ENCODE peak calls at places on chromosomes 16 and 17, in seven cellular contexts. One of them, this sample, is unnamed.
A peak's percentile ranks its signal among the peaks of the same experiment; 100 is the strongest.

GRCh38 chr17:81277421-81277820 is 17.7 kb downstream of the SLC38A10 start:
- DNase-seq in pancreas: peak; percentile 67
- DNase-seq in PC-9: no peak
- DNase-seq in lung: peak; percentile 48
- DNase-seq in WERI-Rb-1: no peak
- DNase-seq in A549: no peak
- DNase-seq in esophagus squamous epithelium: no peak
- DNase-seq in this sample: no peak

GRCh38 chr17:33892677-33893076 is 362.4 kb upstream of the CCL2 start:
- DNase-seq in pancreas: no peak
- DNase-seq in PC-9: no peak
- DNase-seq in lung: no peak
- DNase-seq in WERI-Rb-1: no peak
- DNase-seq in A549: no peak
- DNase-seq in esophagus squamous epithelium: no peak
- DNase-seq in this sample: no peak

GRCh38 chr16:80198265-80198994 is 342.4 kb upstream of the DYNLRB2 start:
- DNase-seq in pancreas: no peak
- DNase-seq in PC-9: no peak
- DNase-seq in lung: no peak
- DNase-seq in WERI-Rb-1: no peak
- DNase-seq in A549: no peak
- DNase-seq in esophagus squamous epithelium: no peak
- DNase-seq in this sample: no peak

GRCh38 chr17:20059728-20060188 is 50.6 kb downstream of the SPECC1 start:
- DNase-seq in pancreas: no peak
- DNase-seq in PC-9: peak; percentile 87
- DNase-seq in lung: no peak
- DNase-seq in WERI-Rb-1: no peak
- DNase-seq in A549: peak; percentile 52
- DNase-seq in esophagus squamous epithelium: no peak
- DNase-seq in this sample: no peak

GRCh38 chr16:1051446-1051845 is 21.1 kb upstream of the SSTR5 start:
- DNase-seq in pancreas: no peak
- DNase-seq in PC-9: no peak
- DNase-seq in lung: no peak
- DNase-seq in WERI-Rb-1: no peak
- DNase-seq in A549: no peak
- DNase-seq in esophagus squamous epithelium: no peak
- DNase-seq in this sample: no peak

GRCh38 chr17:12691173-12691572 is 25.5 kb downstream of the MYOCD start:
- DNase-seq in pancreas: no peak
- DNase-seq in PC-9: no peak
- DNase-seq in lung: no peak
- DNase-seq in WERI-Rb-1: no peak
- DNase-seq in A549: no peak
- DNase-seq in esophagus squamous epithelium: no peak
- DNase-seq in this sample: peak; percentile 14

GRCh38 chr16:74734361-74735161 is 33.9 kb upstream of the MLKL start:
- DNase-seq in pancreas: peak; percentile 36
- DNase-seq in PC-9: no peak
- DNase-seq in lung: no peak
- DNase-seq in WERI-Rb-1: no peak
- DNase-seq in A549: no peak
- DNase-seq in esophagus squamous epithelium: no peak
- DNase-seq in this sample: no peak

GRCh38 chr16:55256412-55257016 is 67.5 kb upstream of the IRX6 start:
- DNase-seq in pancreas: no peak
- DNase-seq in PC-9: no peak
- DNase-seq in lung: no peak
- DNase-seq in WERI-Rb-1: no peak
- DNase-seq in A549: no peak
- DNase-seq in esophagus squamous epithelium: no peak
- DNase-seq in this sample: no peak

GRCh38 chr16:46573008-46573833 is 48.0 kb downstream of the SHCBP1 start:
- DNase-seq in pancreas: no peak
- DNase-seq in PC-9: peak; percentile 46
- DNase-seq in lung: no peak
- DNase-seq in WERI-Rb-1: no peak
- DNase-seq in A549: peak; percentile 12
- DNase-seq in esophagus squamous epithelium: no peak
- DNase-seq in this sample: no peak

GRCh38 chr17:35218901-35219300 is 24.0 kb upstream of the SLFN5 start:
- DNase-seq in pancreas: no peak
- DNase-seq in PC-9: no peak
- DNase-seq in lung: no peak
- DNase-seq in WERI-Rb-1: no peak
- DNase-seq in A549: no peak
- DNase-seq in esophagus squamous epithelium: no peak
- DNase-seq in this sample: no peak

GRCh38 chr16:11233727-11234376 is 22.2 kb downstream of the SOCS1 start:
- DNase-seq in pancreas: no peak
- DNase-seq in PC-9: no peak
- DNase-seq in lung: no peak
- DNase-seq in WERI-Rb-1: no peak
- DNase-seq in A549: no peak
- DNase-seq in esophagus squamous epithelium: no peak
- DNase-seq in this sample: no peak

GRCh38 chr17:75459590-75460267 is 3.3 kb downstream of the TMEM94 start:
- DNase-seq in pancreas: no peak
- DNase-seq in PC-9: peak; percentile 93
- DNase-seq in lung: no peak
- DNase-seq in WERI-Rb-1: no peak
- DNase-seq in A549: no peak
- DNase-seq in esophagus squamous epithelium: no peak
- DNase-seq in this sample: peak; percentile 84

GRCh38 chr16:49216593-49216992 is 65.0 kb downstream of the CBLN1 start:
- DNase-seq in pancreas: no peak
- DNase-seq in PC-9: no peak
- DNase-seq in lung: no peak
- DNase-seq in WERI-Rb-1: no peak
- DNase-seq in A549: no peak
- DNase-seq in esophagus squamous epithelium: no peak
- DNase-seq in this sample: no peak

GRCh38 chr17:50440172-50440837 is 14.3 kb downstream of the ACSF2 start:
- DNase-seq in pancreas: peak; percentile 73
- DNase-seq in PC-9: peak; percentile 98
- DNase-seq in lung: peak; percentile 57
- DNase-seq in WERI-Rb-1: no peak
- DNase-seq in A549: no peak
- DNase-seq in esophagus squamous epithelium: no peak
- DNase-seq in this sample: peak; percentile 48

DNA sequence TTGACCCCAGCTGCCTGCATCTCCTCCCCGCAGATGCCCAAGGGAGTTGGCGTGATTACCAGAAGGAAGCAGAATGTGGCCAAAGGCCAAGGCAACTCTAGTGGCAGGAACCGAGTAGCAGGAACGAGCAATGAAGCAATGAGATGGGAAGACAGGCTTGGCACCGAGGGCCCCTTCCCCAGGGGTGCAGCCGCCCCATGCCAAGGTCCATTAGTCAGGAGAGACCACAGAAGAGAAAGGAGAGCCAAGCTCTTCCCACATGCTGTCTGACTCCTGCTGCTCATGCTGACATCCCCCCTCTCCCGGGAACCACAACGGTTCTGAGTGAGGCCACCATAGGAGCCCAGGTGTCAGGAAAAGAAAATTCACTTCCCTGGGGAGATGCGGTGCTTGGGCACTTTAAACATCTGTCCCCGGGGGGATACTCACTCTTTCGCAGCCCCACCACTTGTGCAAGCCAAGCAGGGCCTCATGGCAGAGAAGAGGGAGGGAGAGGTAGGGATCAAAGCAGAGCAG is 67.4 kb downstream of the MYO18A start:
- DNase-seq in pancreas: peak; percentile 39
- DNase-seq in PC-9: no peak
- DNase-seq in lung: no peak
- DNase-seq in WERI-Rb-1: no peak
- DNase-seq in A549: no peak
- DNase-seq in esophagus squamous epithelium: no peak
- DNase-seq in this sample: no peak
- H3K27ac ChIP-seq in pancreas: no peak overlapping the region
- H3K27ac ChIP-seq in PC-9: no peak overlapping the region
- H3K27ac ChIP-seq in lung: no peak overlapping the region
- H3K27ac ChIP-seq in WERI-Rb-1: peak overlapping the region; percentile 87
- H3K27ac ChIP-seq in A549: no peak overlapping the region
- H3K27ac ChIP-seq in esophagus squamous epithelium: no peak overlapping the region
- H3K27ac ChIP-seq in this sample: peak overlapping the region; percentile 80

DNA sequence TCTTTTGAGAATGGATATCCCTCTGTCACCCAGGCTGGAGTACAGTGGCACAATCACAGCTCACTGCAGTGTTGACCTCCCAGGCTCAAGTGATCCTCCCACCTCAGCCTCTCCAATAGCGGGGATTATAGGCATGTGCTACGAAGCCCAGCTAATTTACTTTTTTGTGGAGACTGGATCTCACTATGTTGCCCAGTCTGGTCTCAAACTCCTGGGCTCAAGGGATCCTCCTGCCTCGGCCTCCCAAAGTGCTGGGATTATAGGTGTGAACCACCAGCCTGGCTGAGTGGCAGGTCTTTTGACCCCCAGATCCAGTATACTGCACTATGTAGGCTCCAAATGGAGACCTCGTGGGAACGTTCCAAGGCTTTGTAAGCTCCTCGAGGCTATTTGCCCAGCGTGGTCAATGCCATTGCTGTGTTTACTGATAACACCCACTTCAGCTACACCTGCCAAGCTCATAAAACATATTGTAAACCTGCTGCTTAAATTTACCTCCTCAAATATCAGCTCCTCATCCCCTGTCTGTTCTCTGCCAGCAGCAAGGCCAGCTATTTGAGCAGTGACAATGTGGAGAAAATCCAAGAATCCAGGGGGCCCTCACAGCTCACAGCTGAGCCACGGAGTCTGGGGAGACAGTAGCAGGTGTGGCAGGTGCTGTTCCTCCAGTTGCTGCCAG is 16.2 kb upstream of the KIFC3 start:
- DNase-seq in pancreas: peak; percentile 33
- DNase-seq in PC-9: peak; percentile 95
- DNase-seq in lung: no peak
- DNase-seq in WERI-Rb-1: no peak
- DNase-seq in A549: no peak
- DNase-seq in esophagus squamous epithelium: no peak
- DNase-seq in this sample: no peak
- H3K27ac ChIP-seq in pancreas: no peak overlapping the region
- H3K27ac ChIP-seq in PC-9: peak overlapping the region; percentile 42
- H3K27ac ChIP-seq in lung: no peak overlapping the region
- H3K27ac ChIP-seq in WERI-Rb-1: no peak overlapping the region
- H3K27ac ChIP-seq in A549: peak overlapping the region; percentile 97
- H3K27ac ChIP-seq in esophagus squamous epithelium: no peak overlapping the region
- H3K27ac ChIP-seq in this sample: no peak overlapping the region

GRCh38 chr16:85137323-85138072 is 25.2 kb upstream of the CIBAR2 start:
- DNase-seq in pancreas: peak; percentile 97
- DNase-seq in PC-9: peak; percentile 57
- DNase-seq in lung: peak; percentile 91
- DNase-seq in WERI-Rb-1: no peak
- DNase-seq in A549: no peak
- DNase-seq in esophagus squamous epithelium: no peak
- DNase-seq in this sample: peak; percentile 91

GRCh38 chr16:85140455-85141012 is 28.3 kb upstream of the CIBAR2 start:
- DNase-seq in pancreas: no peak
- DNase-seq in PC-9: no peak
- DNase-seq in lung: no peak
- DNase-seq in WERI-Rb-1: no peak
- DNase-seq in A549: no peak
- DNase-seq in esophagus squamous epithelium: no peak
- DNase-seq in this sample: no peak

GRCh38 chr16:85138073-85138824 is 26.0 kb upstream of the CIBAR2 start:
- DNase-seq in pancreas: no peak
- DNase-seq in PC-9: no peak
- DNase-seq in lung: no peak
- DNase-seq in WERI-Rb-1: no peak
- DNase-seq in A549: no peak
- DNase-seq in esophagus squamous epithelium: no peak
- DNase-seq in this sample: no peak

GRCh38 chr16:85139888-85140339 is 27.6 kb upstream of the CIBAR2 start:
- DNase-seq in pancreas: no peak
- DNase-seq in PC-9: no peak
- DNase-seq in lung: no peak
- DNase-seq in WERI-Rb-1: no peak
- DNase-seq in A549: no peak
- DNase-seq in esophagus squamous epithelium: no peak
- DNase-seq in this sample: no peak

DNA sequence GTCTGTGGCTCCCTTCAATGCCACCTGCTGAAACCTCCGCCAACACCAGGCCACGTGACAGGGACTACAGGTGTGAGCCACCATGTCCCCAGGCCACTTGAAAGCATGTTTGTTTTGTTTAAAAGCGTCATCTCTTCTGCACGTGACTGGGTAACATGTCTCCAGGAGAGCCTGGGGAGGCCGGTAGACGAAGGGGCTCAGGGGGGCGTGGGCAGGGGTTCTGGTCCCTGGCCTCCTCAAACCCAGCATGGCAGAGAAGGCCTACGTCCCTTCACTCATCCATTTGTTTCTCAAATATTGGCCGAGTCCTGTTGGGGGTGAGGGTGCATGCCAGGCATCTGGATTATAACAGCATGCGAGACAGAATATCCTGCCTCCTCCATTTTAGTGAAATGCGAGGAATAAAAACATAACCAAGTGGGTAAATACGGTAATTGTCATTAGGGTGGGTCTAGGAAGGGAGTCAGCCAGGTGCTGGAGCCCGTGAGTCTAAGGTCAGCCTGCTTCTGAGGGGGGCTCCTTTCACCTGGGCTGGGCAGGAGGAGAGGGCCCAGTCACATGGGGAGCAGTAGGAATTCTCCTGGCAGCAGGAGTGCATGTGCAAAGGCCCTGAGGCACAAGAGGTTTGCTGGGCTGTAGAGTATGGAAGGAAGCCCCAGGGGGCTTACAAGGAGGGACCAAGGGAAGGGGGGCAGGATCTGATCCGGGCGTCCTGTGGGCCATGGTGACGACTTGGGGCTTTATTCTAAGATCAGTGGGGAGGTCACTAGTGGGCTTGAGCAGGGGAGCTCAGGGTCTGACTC is 26.8 kb upstream of the CIBAR2 start:
- DNase-seq in pancreas: no peak
- DNase-seq in PC-9: no peak
- DNase-seq in lung: no peak
- DNase-seq in WERI-Rb-1: no peak
- DNase-seq in A549: no peak
- DNase-seq in esophagus squamous epithelium: no peak
- DNase-seq in this sample: no peak
- H3K27ac ChIP-seq in pancreas: no peak overlapping the region
- H3K27ac ChIP-seq in PC-9: no peak overlapping the region
- H3K27ac ChIP-seq in lung: no peak overlapping the region
- H3K27ac ChIP-seq in WERI-Rb-1: no peak overlapping the region
- H3K27ac ChIP-seq in A549: no peak overlapping the region
- H3K27ac ChIP-seq in esophagus squamous epithelium: no peak overlapping the region
- H3K27ac ChIP-seq in this sample: no peak overlapping the region

DNA sequence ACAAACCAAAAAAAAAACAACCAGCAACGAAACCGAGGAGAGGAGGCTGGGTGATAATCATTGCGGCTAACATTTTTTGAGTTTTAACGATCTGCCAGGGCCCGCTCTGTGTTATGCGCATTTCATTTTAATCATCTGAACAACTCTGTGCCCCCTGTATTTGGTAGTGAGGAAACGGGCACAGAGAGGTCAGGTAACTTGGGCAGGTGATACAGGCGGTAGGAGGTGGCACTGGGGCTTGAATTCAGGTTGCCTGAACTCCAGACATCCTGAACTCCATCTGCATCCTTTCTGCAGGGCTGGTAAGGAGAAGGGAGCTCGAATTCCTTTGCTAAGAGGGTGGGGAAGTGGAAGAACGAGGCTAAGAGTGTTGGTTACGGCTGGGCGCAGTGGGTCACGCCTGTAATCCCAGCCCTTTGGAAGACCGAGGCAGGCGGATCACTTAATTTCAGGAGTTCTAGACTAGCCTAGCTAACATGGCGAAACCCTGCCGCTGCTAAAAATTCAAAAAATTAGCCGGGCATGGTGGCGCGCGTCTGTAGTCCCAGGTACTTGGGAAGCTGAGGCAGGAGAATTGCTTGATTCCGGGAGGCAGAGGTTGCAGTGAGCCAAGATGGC is 1.1 kb downstream of the CLUAP1 start:
- DNase-seq in pancreas: no peak
- DNase-seq in PC-9: no peak
- DNase-seq in lung: no peak
- DNase-seq in WERI-Rb-1: no peak
- DNase-seq in A549: no peak
- DNase-seq in esophagus squamous epithelium: no peak
- DNase-seq in this sample: no peak
- H3K27ac ChIP-seq in pancreas: no peak overlapping the region
- H3K27ac ChIP-seq in PC-9: no peak overlapping the region
- H3K27ac ChIP-seq in lung: no peak overlapping the region
- H3K27ac ChIP-seq in WERI-Rb-1: no peak overlapping the region
- H3K27ac ChIP-seq in A549: peak overlapping the region; percentile 88
- H3K27ac ChIP-seq in esophagus squamous epithelium: no peak overlapping the region
- H3K27ac ChIP-seq in this sample: no peak overlapping the region